ENCODE peak calls at places on chromosome 3, in four cellular contexts. Z is HAP-1, G is tibial nerve, J is SK-N-SH. Q is an unnamed sample.

GRCh38 chr3:73625124-73625665 is 454 bp upstream of the PDZRN3 start:
- DNase-seq in J (peak; percentile 54), Z (no peak), G (no peak), Q (peak; percentile 66)

GRCh38 chr3:121175083-121175482 is 267.1 kb downstream of the STXBP5L start:
- DNase-seq in Z (no peak), J (no peak), G (no peak), Q (no peak)

GRCh38 chr3:143344516-143345165 is 225.1 kb downstream of the CHST2 start:
- DNase-seq in Z (no peak), G (no peak), J (no peak), Q (no peak)

GRCh38 chr3:87413821-87414220 is 137.4 kb upstream of the POU1F1 start:
- DNase-seq in J (no peak), Z (no peak), G (no peak), Q (no peak)

GRCh38 chr3:19970289-19970688 is 23.4 kb downstream of the RAB5A start:
- DNase-seq in Z (no peak), G (no peak), J (no peak), Q (no peak)

GRCh38 chr3:6644070-6644929 is 216.6 kb upstream of the GRM7 start:
- DNase-seq in Z (no peak), J (no peak), G (no peak), Q (peak; percentile 13)

GRCh38 chr3:169131695-169132464 is 531.6 kb downstream of the MECOM start:
- DNase-seq in G (no peak), J (no peak), Z (no peak), Q (no peak)

GRCh38 chr3:16898595-16899395 is 14.0 kb downstream of the PLCL2 start:
- DNase-seq in Z (no peak), J (peak; percentile 61), G (no peak), Q (no peak)

GRCh38 chr3:35680866-35681650 is 41.7 kb downstream of the ARPP21 start:
- DNase-seq in J (no peak), G (no peak), Z (no peak), Q (peak; percentile 39)

GRCh38 chr3:113245775-113246174 is 34.4 kb downstream of the BOC start:
- DNase-seq in G (peak; percentile 70), J (no peak), Z (peak; percentile 38), Q (no peak)

GRCh38 chr3:132984181-132984580 is 54.0 kb upstream of the TMEM108 start:
- DNase-seq in Z (no peak), J (no peak), G (peak; percentile 7), Q (no peak)

GRCh38 chr3:36866358-36866757 is 78.5 kb downstream of the TRANK1 start:
- DNase-seq in G (no peak), Z (no peak), J (no peak), Q (no peak)

GRCh38 chr3:18808423-18808822 is 339.9 kb upstream of the KCNH8 start:
- DNase-seq in Z (no peak), J (no peak), G (no peak), Q (no peak)

GRCh38 chr3:112685435-112685834 is 44.5 kb upstream of the CCDC80 start:
- DNase-seq in J (peak; percentile 35), Z (no peak), G (no peak), Q (no peak)

GRCh38 chr3:36981006-36981405 is 11.9 kb downstream of the EPM2AIP1 start:
- DNase-seq in Z (no peak), J (no peak), G (no peak), Q (no peak)

GRCh38 chr3:112633757-112634156 is 7.2 kb downstream of the CCDC80 start:
- DNase-seq in Z (peak; percentile 91), J (no peak), G (no peak), Q (no peak)

GRCh38 chr3:179450321-179450720 is 949 bp downstream of the GNB4 start:
- DNase-seq in J (no peak), G (no peak), Z (no peak), Q (no peak)

GRCh38 chr3:148089171-148089570 is 608.5 kb upstream of the AGTR1 start:
- DNase-seq in J (no peak), Z (no peak), G (no peak), Q (no peak)

GRCh38 chr3:181558870-181559269 is 152.9 kb upstream of the SOX2 start:
- DNase-seq in J (no peak), Z (no peak), G (no peak), Q (no peak)
- H3K4me1 ChIP-seq in J (peaks cover 7% of the 10 kb centered on the region), Z (peaks cover 3% of the 10 kb centered on the region), G (no peaks in the 10 kb centered on the region), Q (no peaks in the 10 kb centered on the region)

GRCh38 chr3:125191256-125191655 is 21.3 kb downstream of the SLC12A8 start:
- DNase-seq in J (no peak), Z (no peak), G (no peak), Q (no peak)
- H3K4me1 ChIP-seq in J (peaks cover 15% of the 10 kb centered on the region), Z (no peaks in the 10 kb centered on the region), G (no peaks in the 10 kb centered on the region), Q (no peaks in the 10 kb centered on the region)

GRCh38 chr3:172562881-172563835 is 39.9 kb upstream of the TNFSF10 start:
- DNase-seq in Z (peak; percentile 16), G (peak; percentile 65), J (no peak), Q (no peak)

GRCh38 chr3:172561894-172562664 is 38.8 kb upstream of the TNFSF10 start:
- DNase-seq in G (no peak), Z (no peak), J (no peak), Q (no peak)

GRCh38 chr3:172559029-172559428 is 35.8 kb upstream of the TNFSF10 start:
- DNase-seq in J (no peak), Z (no peak), G (peak; percentile 48), Q (no peak)

GRCh38 chr3:172557515-172558220 is 34.4 kb upstream of the TNFSF10 start:
- DNase-seq in Z (no peak), J (no peak), G (no peak), Q (no peak)

GRCh38 chr3:172560026-172560425 is 36.8 kb upstream of the TNFSF10 start:
- DNase-seq in G (no peak), Z (no peak), J (no peak), Q (no peak)
- H3K4me1 ChIP-seq in G (no peaks in the 10 kb centered on the region), Z (peaks cover 22% of the 10 kb centered on the region), J (no peaks in the 10 kb centered on the region), Q (no peaks in the 10 kb centered on the region)

DNA sequence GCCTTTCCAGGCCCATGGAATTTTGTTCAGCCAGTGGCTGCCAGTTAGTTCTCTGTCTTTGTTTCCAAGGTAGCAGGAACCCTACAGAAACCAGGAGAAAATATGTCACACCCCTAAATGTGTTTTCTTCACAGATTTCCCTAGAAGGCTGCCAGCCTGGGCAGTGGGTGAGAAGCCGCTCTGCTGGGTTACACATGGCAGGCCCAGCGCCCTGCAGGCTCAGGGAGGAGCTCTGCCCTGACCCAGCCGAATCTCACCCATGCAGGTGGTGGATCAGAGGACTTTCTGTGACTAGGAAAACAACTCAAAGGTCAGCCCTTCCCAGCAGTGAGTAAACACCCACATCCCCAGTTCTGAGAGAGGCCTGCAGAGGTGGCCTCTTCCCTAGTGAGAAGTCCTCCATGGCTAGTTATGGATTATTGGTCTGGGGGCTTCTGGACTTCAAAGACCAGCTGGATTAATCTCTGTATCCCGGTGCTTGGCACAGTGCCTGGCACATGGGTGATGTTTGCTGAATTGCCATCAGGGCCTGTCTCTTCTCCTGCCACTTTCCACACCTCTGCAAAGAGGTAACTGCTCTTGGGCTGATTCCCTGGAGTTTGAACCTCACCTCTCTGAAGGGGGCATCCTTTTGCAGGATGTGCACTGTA is 34.7 kb upstream of the BDH1 start:
- DNase-seq in J (no peak), Z (no peak), G (no peak), Q (no peak)
- H3K4me1 ChIP-seq in J (no peaks in the 10 kb centered on the region), Z (no peaks in the 10 kb centered on the region), G (no peaks in the 10 kb centered on the region), Q (peaks cover 4% of the 10 kb centered on the region)

DNA sequence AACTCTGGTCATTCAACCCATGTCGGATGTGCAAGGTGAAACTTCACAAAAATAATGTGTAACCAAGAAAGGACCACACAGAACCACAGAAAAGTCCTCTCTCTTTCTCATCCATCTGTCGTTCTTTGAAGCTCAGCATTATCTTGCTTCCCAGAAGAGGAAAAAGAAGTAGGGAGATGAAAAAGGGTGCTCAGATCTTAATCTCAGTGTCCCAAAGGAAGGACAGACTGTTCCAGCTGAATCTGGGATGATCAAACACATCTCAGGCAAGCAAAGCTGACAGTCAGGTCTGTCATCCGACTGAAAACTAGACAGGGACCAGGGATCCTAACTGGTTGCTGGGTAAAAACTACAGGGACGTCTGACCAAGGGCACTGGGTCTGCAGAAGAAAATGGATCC is 16.2 kb downstream of the ARHGEF3 start:
- DNase-seq in G (no peak), J (no peak), Z (no peak), Q (no peak)
- H3K4me1 ChIP-seq in G (no peaks in the 10 kb centered on the region), J (peaks cover 26% of the 10 kb centered on the region), Z (peaks cover 3% of the 10 kb centered on the region), Q (peaks cover 4% of the 10 kb centered on the region)

GRCh38 chr3:77709158-77709557 is 669.3 kb downstream of the ROBO2 start:
- DNase-seq in J (no peak), G (no peak), Z (no peak), Q (no peak)
- H3K4me1 ChIP-seq in J (no peaks in the 10 kb centered on the region), G (no peaks in the 10 kb centered on the region), Z (peaks cover 9% of the 10 kb centered on the region), Q (no peaks in the 10 kb centered on the region)

DNA sequence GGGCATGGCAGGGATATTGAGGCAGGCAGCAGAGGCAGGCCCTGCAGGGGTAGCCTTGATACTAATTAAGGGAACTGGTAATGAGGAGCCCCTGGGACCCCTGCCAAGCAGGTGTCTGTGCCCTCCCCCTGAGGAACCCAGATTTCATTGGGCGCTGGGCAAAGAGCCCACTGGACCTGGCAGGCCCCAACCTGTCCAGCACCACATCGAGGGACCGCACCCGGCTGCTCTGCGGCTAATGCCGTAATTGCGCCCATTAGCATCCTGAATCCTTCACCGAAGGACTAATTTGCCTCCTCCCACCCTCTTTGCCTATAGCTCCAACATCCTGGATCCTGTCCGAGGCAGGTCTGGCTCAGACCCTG is 13.7 kb upstream of the SEMA3B start:
- DNase-seq in Z (no peak), J (no peak), G (no peak), Q (no peak)
- H3K4me1 ChIP-seq in Z (peaks cover 3% of the 10 kb centered on the region), J (peaks cover 6% of the 10 kb centered on the region), G (no peaks in the 10 kb centered on the region), Q (peaks cover 20% of the 10 kb centered on the region)

DNA sequence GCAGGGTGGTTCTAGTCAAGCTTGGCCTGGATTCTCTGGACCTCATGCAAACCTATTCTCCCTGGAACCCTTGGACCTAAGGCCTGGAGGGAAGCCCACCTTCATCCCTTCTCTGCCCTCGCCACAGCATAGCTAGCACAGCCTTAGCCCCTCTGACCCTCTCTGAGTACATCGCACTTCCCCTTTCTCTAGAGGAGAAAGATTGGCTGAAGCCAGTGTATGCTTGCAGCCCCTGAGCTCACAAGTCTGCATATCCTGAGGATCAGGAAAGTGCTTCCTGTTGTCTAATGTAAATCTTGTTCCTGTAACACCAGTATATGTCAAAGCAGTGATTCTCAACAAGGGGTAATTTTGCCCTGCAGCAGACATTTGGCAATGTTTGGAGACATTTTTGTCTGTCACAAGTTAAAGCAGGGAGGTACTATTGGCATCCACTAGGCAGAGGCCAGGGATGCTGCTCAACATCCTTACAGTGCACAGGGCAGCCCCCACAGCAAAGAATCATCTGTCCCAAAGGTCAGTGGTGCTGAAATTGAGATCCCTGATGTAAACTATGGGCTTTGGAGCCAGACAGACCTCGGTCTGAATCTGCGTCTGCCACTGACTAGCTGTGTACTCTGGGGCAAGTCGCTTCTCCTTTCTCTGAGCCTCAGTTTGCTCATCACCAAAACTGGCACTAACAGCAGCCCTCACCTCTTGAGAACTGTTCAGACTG is 2.2 kb upstream of the PRKCD start:
- DNase-seq in J (no peak), G (no peak), Z (no peak), Q (no peak)
- H3K4me1 ChIP-seq in J (peaks cover 7% of the 10 kb centered on the region), G (no peaks in the 10 kb centered on the region), Z (peaks cover 12% of the 10 kb centered on the region), Q (peaks cover 6% of the 10 kb centered on the region)

Q was measured in SJCRH30.